ENCODE peak calls at places on chromosomes 12 and 14, in ten cellular contexts. One of them, this sample, is unnamed.

GRCh38 chr12:110279561-110279960 is 1.5 kb upstream of the ATP2A2 start:
- DNase-seq in K562: no peak
- DNase-seq in WERI-Rb-1: no peak
- DNase-seq in astrocyte of the spinal cord: no peak
- DNase-seq in gastrocnemius medialis: peak
- DNase-seq in transverse colon: no peak
- DNase-seq in cardiac fibroblast: no peak
- DNase-seq in testis: no peak
- DNase-seq in foreskin fibroblast: no peak
- DNase-seq in AG09309: no peak
- DNase-seq in this sample: no peak

GRCh38 chr14:39266589-39266870 is 32.8 kb downstream of the MIA2 start:
- DNase-seq in cardiac fibroblast: no peak
- DNase-seq in WERI-Rb-1: no peak
- DNase-seq in gastrocnemius medialis: no peak
- DNase-seq in transverse colon: peak
- DNase-seq in testis: peak
- DNase-seq in K562: peak
- DNase-seq in astrocyte of the spinal cord: no peak
- DNase-seq in AG09309: no peak
- DNase-seq in foreskin fibroblast: no peak
- DNase-seq in this sample: no peak

GRCh38 chr12:5154091-5154490 is 110.4 kb downstream of the KCNA5 start:
- DNase-seq in transverse colon: no peak
- DNase-seq in foreskin fibroblast: no peak
- DNase-seq in K562: no peak
- DNase-seq in AG09309: no peak
- DNase-seq in gastrocnemius medialis: no peak
- DNase-seq in testis: no peak
- DNase-seq in cardiac fibroblast: no peak
- DNase-seq in WERI-Rb-1: peak
- DNase-seq in astrocyte of the spinal cord: no peak
- DNase-seq in this sample: no peak

GRCh38 chr14:106459971-106460730 is 933.8 kb downstream of the TMEM121 start:
- DNase-seq in testis: peak
- DNase-seq in gastrocnemius medialis: no peak
- DNase-seq in astrocyte of the spinal cord: no peak
- DNase-seq in K562: peak
- DNase-seq in AG09309: no peak
- DNase-seq in WERI-Rb-1: peak
- DNase-seq in transverse colon: peak
- DNase-seq in cardiac fibroblast: no peak
- DNase-seq in foreskin fibroblast: no peak
- DNase-seq in this sample: no peak

GRCh38 chr14:96125536-96125935 is 79.1 kb upstream of the BDKRB2 start:
- DNase-seq in foreskin fibroblast: peak
- DNase-seq in astrocyte of the spinal cord: no peak
- DNase-seq in K562: no peak
- DNase-seq in transverse colon: no peak
- DNase-seq in cardiac fibroblast: no peak
- DNase-seq in gastrocnemius medialis: no peak
- DNase-seq in testis: no peak
- DNase-seq in WERI-Rb-1: no peak
- DNase-seq in AG09309: no peak
- DNase-seq in this sample: no peak

GRCh38 chr12:70608184-70608583 is 29.0 kb downstream of the PTPRB start:
- DNase-seq in foreskin fibroblast: no peak
- DNase-seq in astrocyte of the spinal cord: no peak
- DNase-seq in cardiac fibroblast: no peak
- DNase-seq in WERI-Rb-1: no peak
- DNase-seq in transverse colon: no peak
- DNase-seq in AG09309: no peak
- DNase-seq in gastrocnemius medialis: no peak
- DNase-seq in K562: no peak
- DNase-seq in testis: no peak
- DNase-seq in this sample: no peak

GRCh38 chr12:130184531-130185090 is 22.3 kb downstream of the FZD10 start:
- DNase-seq in astrocyte of the spinal cord: no peak
- DNase-seq in gastrocnemius medialis: no peak
- DNase-seq in WERI-Rb-1: no peak
- DNase-seq in cardiac fibroblast: no peak
- DNase-seq in transverse colon: no peak
- DNase-seq in K562: no peak
- DNase-seq in foreskin fibroblast: no peak
- DNase-seq in testis: no peak
- DNase-seq in AG09309: no peak
- DNase-seq in this sample: no peak

GRCh38 chr14:68285421-68286179 is 466.0 kb downstream of the RAD51B start:
- DNase-seq in K562: no peak
- DNase-seq in WERI-Rb-1: no peak
- DNase-seq in cardiac fibroblast: no peak
- DNase-seq in transverse colon: peak
- DNase-seq in foreskin fibroblast: peak
- DNase-seq in AG09309: no peak
- DNase-seq in astrocyte of the spinal cord: no peak
- DNase-seq in gastrocnemius medialis: no peak
- DNase-seq in testis: no peak
- DNase-seq in this sample: no peak

GRCh38 chr12:87760943-87761342 is 268.3 kb downstream of the C12orf50 start:
- DNase-seq in astrocyte of the spinal cord: peak
- DNase-seq in WERI-Rb-1: no peak
- DNase-seq in gastrocnemius medialis: no peak
- DNase-seq in AG09309: no peak
- DNase-seq in K562: no peak
- DNase-seq in cardiac fibroblast: no peak
- DNase-seq in foreskin fibroblast: no peak
- DNase-seq in testis: no peak
- DNase-seq in transverse colon: no peak
- DNase-seq in this sample: no peak

GRCh38 chr14:97077687-97078086 is 280.5 kb downstream of the VRK1 start:
- DNase-seq in testis: no peak
- DNase-seq in transverse colon: no peak
- DNase-seq in K562: no peak
- DNase-seq in astrocyte of the spinal cord: no peak
- DNase-seq in WERI-Rb-1: no peak
- DNase-seq in gastrocnemius medialis: no peak
- DNase-seq in AG09309: no peak
- DNase-seq in cardiac fibroblast: no peak
- DNase-seq in foreskin fibroblast: no peak
- DNase-seq in this sample: no peak

GRCh38 chr14:69288001-69288771 is 28.2 kb downstream of the GALNT16 start:
- DNase-seq in transverse colon: peak
- DNase-seq in K562: peak
- DNase-seq in foreskin fibroblast: peak
- DNase-seq in cardiac fibroblast: peak
- DNase-seq in testis: peak
- DNase-seq in AG09309: peak
- DNase-seq in gastrocnemius medialis: no peak
- DNase-seq in astrocyte of the spinal cord: peak
- DNase-seq in WERI-Rb-1: peak
- DNase-seq in this sample: peak

GRCh38 chr12:43816168-43816567 is 10.1 kb upstream of the TWF1 start:
- DNase-seq in testis: no peak
- DNase-seq in transverse colon: no peak
- DNase-seq in cardiac fibroblast: no peak
- DNase-seq in gastrocnemius medialis: no peak
- DNase-seq in K562: no peak
- DNase-seq in astrocyte of the spinal cord: no peak
- DNase-seq in foreskin fibroblast: no peak
- DNase-seq in WERI-Rb-1: no peak
- DNase-seq in AG09309: no peak
- DNase-seq in this sample: no peak

GRCh38 chr12:92463171-92463570 is 239.6 kb upstream of the PLEKHG7 start:
- DNase-seq in cardiac fibroblast: no peak
- DNase-seq in K562: no peak
- DNase-seq in WERI-Rb-1: no peak
- DNase-seq in gastrocnemius medialis: no peak
- DNase-seq in transverse colon: no peak
- DNase-seq in astrocyte of the spinal cord: no peak
- DNase-seq in AG09309: no peak
- DNase-seq in foreskin fibroblast: no peak
- DNase-seq in testis: no peak
- DNase-seq in this sample: no peak
- H3K4me3 ChIP-seq in cardiac fibroblast: no peak
- H3K4me3 ChIP-seq in K562: no peak
- H3K4me3 ChIP-seq in WERI-Rb-1: no peak
- H3K4me3 ChIP-seq in gastrocnemius medialis: no peak
- H3K4me3 ChIP-seq in transverse colon: no peak
- H3K4me3 ChIP-seq in astrocyte of the spinal cord: no peak
- H3K4me3 ChIP-seq in AG09309: no peak
- H3K4me3 ChIP-seq in foreskin fibroblast: no peak
- H3K4me3 ChIP-seq in testis: no peak
- H3K4me3 ChIP-seq in this sample: no peak

GRCh38 chr12:647039-647712 is 16.1 kb downstream of the NINJ2 start:
- DNase-seq in foreskin fibroblast: no peak
- DNase-seq in AG09309: no peak
- DNase-seq in transverse colon: no peak
- DNase-seq in WERI-Rb-1: no peak
- DNase-seq in testis: no peak
- DNase-seq in cardiac fibroblast: no peak
- DNase-seq in gastrocnemius medialis: no peak
- DNase-seq in K562: peak
- DNase-seq in astrocyte of the spinal cord: no peak
- DNase-seq in this sample: no peak

GRCh38 chr12:645563-646071 is 17.6 kb downstream of the NINJ2 start:
- DNase-seq in transverse colon: no peak
- DNase-seq in cardiac fibroblast: peak
- DNase-seq in astrocyte of the spinal cord: peak
- DNase-seq in gastrocnemius medialis: peak
- DNase-seq in foreskin fibroblast: peak
- DNase-seq in WERI-Rb-1: no peak
- DNase-seq in AG09309: no peak
- DNase-seq in K562: peak
- DNase-seq in testis: peak
- DNase-seq in this sample: peak

GRCh38 chr12:647713-648085 is 15.5 kb downstream of the NINJ2 start:
- DNase-seq in gastrocnemius medialis: no peak
- DNase-seq in WERI-Rb-1: no peak
- DNase-seq in foreskin fibroblast: no peak
- DNase-seq in astrocyte of the spinal cord: no peak
- DNase-seq in transverse colon: no peak
- DNase-seq in AG09309: no peak
- DNase-seq in cardiac fibroblast: no peak
- DNase-seq in testis: no peak
- DNase-seq in K562: no peak
- DNase-seq in this sample: no peak

GRCh38 chr12:644818-645552 is 18.3 kb downstream of the NINJ2 start:
- DNase-seq in gastrocnemius medialis: no peak
- DNase-seq in transverse colon: no peak
- DNase-seq in testis: peak
- DNase-seq in AG09309: no peak
- DNase-seq in cardiac fibroblast: peak
- DNase-seq in foreskin fibroblast: peak
- DNase-seq in WERI-Rb-1: no peak
- DNase-seq in K562: peak
- DNase-seq in astrocyte of the spinal cord: peak
- DNase-seq in this sample: no peak

DNA sequence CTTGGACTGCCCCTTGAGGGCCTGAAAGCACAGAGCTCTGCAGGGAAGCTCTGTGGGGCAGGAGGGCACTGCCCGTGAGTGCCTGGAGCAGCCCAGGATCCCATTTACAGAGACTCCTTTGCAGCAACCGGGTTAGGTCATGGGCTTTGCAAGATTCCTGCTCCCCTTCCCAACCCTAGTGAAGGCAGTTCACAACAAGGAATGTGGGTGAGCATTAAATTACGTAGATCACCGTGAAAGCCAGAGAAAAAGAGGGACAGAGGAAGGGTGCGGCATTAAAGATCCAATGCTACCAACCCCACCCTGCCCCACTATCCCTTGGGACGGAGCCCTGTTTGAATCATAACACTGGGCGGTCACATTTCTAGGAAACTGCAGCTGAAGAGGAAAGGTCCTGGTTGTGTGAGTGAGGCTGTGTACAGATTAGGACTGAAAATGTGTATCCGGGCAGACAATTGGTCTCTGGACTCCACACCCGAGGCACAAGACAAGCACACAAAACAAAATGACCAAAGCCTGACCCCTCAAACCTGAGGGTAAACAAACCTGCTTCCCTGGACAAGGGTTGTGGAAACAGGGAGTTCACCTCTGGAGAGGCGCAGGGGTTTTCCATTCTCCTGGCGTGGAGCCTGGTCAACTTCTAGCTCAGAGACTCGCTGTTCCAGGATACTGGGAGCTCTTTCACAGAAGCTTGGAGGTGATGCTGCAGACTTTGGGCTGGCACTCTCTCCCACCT is 16.8 kb downstream of the NINJ2 start:
- DNase-seq in WERI-Rb-1: no peak
- DNase-seq in testis: peak
- DNase-seq in AG09309: no peak
- DNase-seq in foreskin fibroblast: no peak
- DNase-seq in astrocyte of the spinal cord: no peak
- DNase-seq in transverse colon: no peak
- DNase-seq in gastrocnemius medialis: peak
- DNase-seq in K562: peak
- DNase-seq in cardiac fibroblast: peak
- DNase-seq in this sample: no peak
- H3K4me3 ChIP-seq in WERI-Rb-1: no peak
- H3K4me3 ChIP-seq in testis: no peak
- H3K4me3 ChIP-seq in AG09309: no peak
- H3K4me3 ChIP-seq in foreskin fibroblast: no peak
- H3K4me3 ChIP-seq in astrocyte of the spinal cord: no peak
- H3K4me3 ChIP-seq in transverse colon: no peak
- H3K4me3 ChIP-seq in gastrocnemius medialis: peak
- H3K4me3 ChIP-seq in K562: no peak
- H3K4me3 ChIP-seq in cardiac fibroblast: no peak
- H3K4me3 ChIP-seq in this sample: no peak

DNA sequence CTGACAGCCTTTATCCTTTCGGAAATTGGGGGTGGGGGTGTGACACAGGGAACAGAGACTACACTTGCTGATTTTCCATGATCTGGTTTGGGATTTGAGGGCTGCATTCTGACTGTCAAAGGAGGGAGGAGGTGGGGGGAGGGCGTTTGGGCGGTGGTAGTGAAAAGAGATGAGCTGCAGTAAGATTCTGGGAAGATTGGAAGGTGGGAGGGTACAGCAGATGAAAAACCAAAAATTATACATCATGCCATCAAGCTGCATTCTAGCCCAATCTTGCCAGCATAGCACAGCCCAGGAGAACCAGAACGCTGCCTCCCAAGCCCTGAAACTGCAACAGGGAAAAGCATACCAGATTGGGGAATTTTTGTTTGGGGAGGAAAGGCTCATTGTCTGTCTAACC is 2.4 kb downstream of the RND1 start:
- DNase-seq in testis: no peak
- DNase-seq in K562: no peak
- DNase-seq in foreskin fibroblast: no peak
- DNase-seq in transverse colon: no peak
- DNase-seq in WERI-Rb-1: no peak
- DNase-seq in gastrocnemius medialis: no peak
- DNase-seq in AG09309: no peak
- DNase-seq in astrocyte of the spinal cord: no peak
- DNase-seq in cardiac fibroblast: no peak
- DNase-seq in this sample: no peak
- H3K4me3 ChIP-seq in testis: no peak
- H3K4me3 ChIP-seq in K562: no peak
- H3K4me3 ChIP-seq in foreskin fibroblast: no peak
- H3K4me3 ChIP-seq in transverse colon: no peak
- H3K4me3 ChIP-seq in WERI-Rb-1: no peak
- H3K4me3 ChIP-seq in gastrocnemius medialis: no peak
- H3K4me3 ChIP-seq in AG09309: no peak
- H3K4me3 ChIP-seq in astrocyte of the spinal cord: no peak
- H3K4me3 ChIP-seq in cardiac fibroblast: no peak
- H3K4me3 ChIP-seq in this sample: no peak

GRCh38 chr12:19783547-19784444 is 344.5 kb downstream of the AEBP2 start:
- DNase-seq in transverse colon: no peak
- DNase-seq in foreskin fibroblast: no peak
- DNase-seq in gastrocnemius medialis: no peak
- DNase-seq in astrocyte of the spinal cord: no peak
- DNase-seq in cardiac fibroblast: no peak
- DNase-seq in AG09309: no peak
- DNase-seq in K562: no peak
- DNase-seq in testis: peak
- DNase-seq in WERI-Rb-1: peak
- DNase-seq in this sample: no peak
- H3K4me3 ChIP-seq in transverse colon: no peak
- H3K4me3 ChIP-seq in foreskin fibroblast: no peak
- H3K4me3 ChIP-seq in gastrocnemius medialis: no peak
- H3K4me3 ChIP-seq in astrocyte of the spinal cord: no peak
- H3K4me3 ChIP-seq in cardiac fibroblast: no peak
- H3K4me3 ChIP-seq in AG09309: no peak
- H3K4me3 ChIP-seq in K562: no peak
- H3K4me3 ChIP-seq in testis: peak
- H3K4me3 ChIP-seq in WERI-Rb-1: peak
- H3K4me3 ChIP-seq in this sample: no peak

This sample was measured in skeletal muscle cell.